ENCODE peak calls at places on chromosomes 7 and 10, in seven cellular contexts. O is substantia nigra, P is kidney, Q is hepatocyte, M is SJSA1, G is GM23338, S is right lobe of liver. Z is an unnamed sample.

GRCh38 chr7:147014596-147014995 is 898.0 kb downstream of the CNTNAP2 start:
- DNase-seq in O (no peak), P (no peak), Q (no peak), M (no peak), G (no peak), S (no peak), Z (no peak)

GRCh38 chr7:94396044-94396443 is 1.3 kb downstream of the COL1A2 start:
- DNase-seq in O (no peak), P (no peak), Q (peak), M (peak), G (no peak), S (no peak), Z (no peak)

GRCh38 chr10:44966129-44966815 is 6.7 kb downstream of the RASSF4 start:
- DNase-seq in O (no peak), P (no peak), Q (peak), M (peak), G (no peak), S (no peak), Z (no peak)

GRCh38 chr10:89389254-89389653 is 3.2 kb upstream of the IFIT1 start:
- DNase-seq in O (no peak), P (no peak), Q (peak), M (no peak), G (peak), S (no peak), Z (no peak)

GRCh38 chr7:130958846-130959245 is 224.8 kb upstream of the KLF14 start:
- DNase-seq in O (no peak), P (no peak), Q (no peak), M (no peak), G (no peak), S (no peak), Z (no peak)

GRCh38 chr7:139679731-139680594 is 97.8 kb downstream of the HIPK2 start:
- DNase-seq in O (no peak), P (peak), Q (no peak), M (peak), G (no peak), S (peak), Z (no peak)

GRCh38 chr10:114401195-114401741 is 3.0 kb downstream of the AFAP1L2 start:
- DNase-seq in O (no peak), P (peak), Q (no peak), M (no peak), G (no peak), S (no peak), Z (no peak)

GRCh38 chr10:84540022-84540616 is 211.7 kb downstream of the CCSER2 start:
- DNase-seq in O (no peak), P (no peak), Q (no peak), M (peak), G (no peak), S (no peak), Z (no peak)

GRCh38 chr10:3740157-3740871 is 44.7 kb downstream of the KLF6 start:
- DNase-seq in O (no peak), P (no peak), Q (peak), M (peak), G (no peak), S (no peak), Z (peak)

GRCh38 chr10:128095753-128096469 is 30.3 kb downstream of the MKI67 start:
- DNase-seq in O (no peak), P (no peak), Q (no peak), M (no peak), G (no peak), S (no peak), Z (no peak)

GRCh38 chr7:158695726-158696452 is 8.7 kb downstream of the NCAPG2 start:
- DNase-seq in O (no peak), P (no peak), Q (peak), M (peak), G (peak), S (no peak), Z (no peak)

GRCh38 chr10:35635576-35635975 is 6.5 kb downstream of the FZD8 start:
- DNase-seq in O (no peak), P (no peak), Q (peak), M (peak), G (peak), S (no peak), Z (peak)

GRCh38 chr10:30639946-30640786 is 10.6 kb upstream of the LYZL2 start:
- DNase-seq in O (no peak), P (no peak), Q (peak), M (peak), G (peak), S (no peak), Z (peak)

GRCh38 chr10:7667262-7668141 is 736 bp upstream of the ITIH5 start:
- DNase-seq in O (no peak), P (no peak), Q (peak), M (no peak), G (peak), S (no peak), Z (no peak)

GRCh38 chr10:24858244-24858907 is 94.0 kb downstream of the PRTFDC1 start:
- DNase-seq in O (no peak), P (no peak), Q (no peak), M (peak), G (peak), S (no peak), Z (no peak)

GRCh38 chr10:44517635-44518034 is 132.7 kb upstream of the CXCL12 start:
- DNase-seq in O (no peak), P (no peak), Q (no peak), M (no peak), G (peak), S (no peak), Z (no peak)

GRCh38 chr10:86204421-86205045 is 162.1 kb downstream of the GRID1 start:
- DNase-seq in O (no peak), P (no peak), Q (no peak), M (no peak), G (no peak), S (no peak), Z (no peak)

GRCh38 chr10:15084502-15084922 is 4.1 kb downstream of the ACBD7 start:
- DNase-seq in O (no peak), P (no peak), Q (peak), M (peak), G (peak), S (no peak), Z (no peak)

GRCh38 chr7:47357863-47358262 is 224.0 kb downstream of the TNS3 start:
- DNase-seq in O (no peak), P (no peak), Q (no peak), M (no peak), G (no peak), S (no peak), Z (no peak)

GRCh38 chr7:100799037-100799896 is 28.1 kb downstream of the EPHB4 start:
- DNase-seq in O (no peak), P (no peak), Q (peak), M (peak), G (peak), S (no peak), Z (no peak)

GRCh38 chr7:152959610-152960009 is 200.1 kb downstream of the ACTR3B start:
- DNase-seq in O (no peak), P (no peak), Q (no peak), M (no peak), G (peak), S (no peak), Z (no peak)

GRCh38 chr10:15660990-15661389 is 58.7 kb downstream of the ITGA8 start:
- DNase-seq in O (no peak), P (no peak), Q (no peak), M (no peak), G (peak), S (no peak), Z (no peak)

GRCh38 chr7:103695496-103695895 is 249.5 kb upstream of the SLC26A5 start:
- DNase-seq in O (no peak), P (no peak), Q (no peak), M (no peak), G (no peak), S (no peak), Z (no peak)

GRCh38 chr7:150990416-150991186 is at the start of gene NOS3:
- DNase-seq in O (no peak), P (no peak), Q (peak), M (no peak), G (peak), S (peak), Z (no peak)

GRCh38 chr7:150986099-150986512 is 4.7 kb upstream of the NOS3 start:
- DNase-seq in O (peak), P (no peak), Q (peak), M (no peak), G (peak), S (peak), Z (no peak)

GRCh38 chr7:150986556-150986955 is 4.3 kb upstream of the NOS3 start:
- DNase-seq in O (no peak), P (no peak), Q (no peak), M (no peak), G (no peak), S (peak), Z (no peak)

GRCh38 chr7:150989456-150989855 is 1.4 kb upstream of the NOS3 start:
- DNase-seq in O (no peak), P (no peak), Q (no peak), M (no peak), G (no peak), S (peak), Z (no peak)

DNA sequence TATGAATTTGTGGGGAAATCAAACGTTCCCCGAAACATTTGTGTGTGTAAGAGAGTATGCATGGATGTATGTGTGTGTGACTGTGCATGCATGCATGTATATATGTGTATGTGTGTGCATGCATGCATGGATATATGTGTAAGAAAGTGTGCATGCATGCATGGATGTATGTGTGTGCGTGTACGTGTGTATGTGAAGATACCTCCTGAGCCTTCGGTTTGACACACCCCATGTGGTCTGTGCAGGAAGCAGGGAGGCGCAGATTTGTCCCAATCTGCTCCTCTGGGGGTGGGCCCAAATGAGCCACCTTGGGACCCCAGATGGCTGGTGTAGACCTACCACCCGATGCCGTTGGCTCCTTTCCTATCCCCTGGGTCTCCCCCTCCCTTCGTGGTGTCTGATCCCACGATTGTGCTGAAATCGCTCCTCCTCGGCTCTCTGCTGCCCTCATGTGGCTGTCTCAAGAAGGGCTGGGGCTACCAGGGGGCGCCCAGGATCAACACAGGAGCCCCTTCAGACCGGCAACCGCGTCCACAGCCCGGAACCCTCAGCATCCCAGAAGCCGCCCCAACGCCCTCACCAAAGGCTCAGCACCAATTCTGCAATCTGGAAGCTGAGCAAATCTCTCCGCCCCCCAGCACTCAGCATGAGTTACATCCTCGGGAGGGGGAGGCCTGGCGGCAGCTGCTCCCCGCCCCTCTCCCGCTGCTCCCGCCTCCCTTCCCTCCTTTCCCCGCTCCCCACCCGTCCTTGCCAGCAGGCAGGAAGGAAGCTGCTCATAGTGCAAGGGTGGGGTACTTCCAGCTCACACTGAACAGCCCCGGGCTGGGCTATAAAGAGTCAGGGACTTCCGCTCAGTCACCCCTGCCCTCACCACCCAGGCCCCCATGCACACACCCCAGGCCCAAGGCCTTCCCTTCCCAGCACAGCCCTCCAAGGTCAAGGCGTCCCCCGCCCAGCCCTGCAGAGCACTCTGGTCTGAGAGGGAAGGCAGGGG is 2.3 kb upstream of the NOS3 start:
- DNase-seq in O (peak), P (peak), Q (peak), M (peak), G (peak), S (peak), Z (no peak)
- H3K27ac ChIP-seq in O (no peak), P (peak), Q (peak), M (no peak), G (no peak), S (peak), Z (no peak)

DNA sequence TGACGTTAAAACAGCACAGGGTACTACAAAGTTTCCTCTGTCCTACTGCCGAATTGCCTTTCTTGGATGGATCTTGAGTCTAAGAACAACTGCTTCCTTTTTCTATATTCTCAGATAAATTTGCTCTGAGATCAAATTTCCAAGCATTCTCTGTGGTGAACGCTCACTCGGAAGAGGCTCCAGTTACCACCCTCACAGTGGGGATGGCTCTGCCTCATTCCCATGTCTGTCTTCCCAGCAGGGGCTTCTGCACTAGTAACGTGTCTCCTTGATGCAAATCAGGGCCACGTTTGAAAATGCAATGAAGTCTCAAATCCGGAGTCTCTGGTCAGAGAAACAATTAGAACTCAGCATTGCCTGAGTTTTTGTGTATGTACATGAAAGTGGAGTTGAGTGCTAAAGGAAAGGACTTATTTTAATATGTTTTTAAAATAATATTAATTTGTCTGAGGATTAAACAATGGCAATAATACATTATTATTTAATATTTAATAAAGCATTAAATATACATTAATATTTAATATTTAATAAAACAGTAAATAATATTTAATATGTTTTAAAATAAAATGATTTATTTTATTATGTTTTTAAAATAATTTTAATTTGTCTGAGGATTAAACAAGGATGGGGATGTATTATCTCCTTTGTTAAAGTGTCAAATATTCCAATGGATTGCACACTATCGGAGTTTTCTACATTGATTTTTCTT is 61.7 kb downstream of the INHBA start:
- DNase-seq in O (no peak), P (no peak), Q (no peak), M (no peak), G (no peak), S (no peak), Z (no peak)
- H3K27ac ChIP-seq in O (no peak), P (no peak), Q (no peak), M (no peak), G (no peak), S (no peak), Z (no peak)

GRCh38 chr10:74831518-74832120 is 5.2 kb downstream of the KAT6B start:
- DNase-seq in O (no peak), P (no peak), Q (no peak), M (no peak), G (no peak), S (no peak), Z (no peak)
- H3K27ac ChIP-seq in O (no peak), P (no peak), Q (peak), M (no peak), G (no peak), S (no peak), Z (no peak)

DNA sequence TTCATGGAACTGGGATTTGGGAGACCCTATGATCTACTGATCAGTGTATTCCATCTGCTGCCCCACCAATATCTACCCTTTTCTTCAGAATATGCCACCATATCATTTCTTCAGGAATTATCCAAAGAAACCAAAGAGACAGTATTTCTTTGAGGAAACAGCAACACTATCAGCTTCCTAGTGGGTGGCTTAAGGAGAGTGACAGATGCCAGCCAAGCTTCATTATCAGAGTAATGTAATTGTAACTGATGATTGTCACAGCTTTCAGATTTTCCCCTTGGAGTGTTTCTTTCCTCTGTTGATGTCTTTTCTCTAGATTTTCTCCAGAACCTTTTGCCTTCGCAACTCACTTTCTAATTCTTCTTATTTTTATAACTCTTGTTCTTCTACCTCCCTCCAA is 934.4 kb upstream of the LRRN3 start:
- DNase-seq in O (no peak), P (no peak), Q (no peak), M (no peak), G (no peak), S (no peak), Z (no peak)
- H3K27ac ChIP-seq in O (no peak), P (no peak), Q (no peak), M (no peak), G (no peak), S (no peak), Z (no peak)

DNA sequence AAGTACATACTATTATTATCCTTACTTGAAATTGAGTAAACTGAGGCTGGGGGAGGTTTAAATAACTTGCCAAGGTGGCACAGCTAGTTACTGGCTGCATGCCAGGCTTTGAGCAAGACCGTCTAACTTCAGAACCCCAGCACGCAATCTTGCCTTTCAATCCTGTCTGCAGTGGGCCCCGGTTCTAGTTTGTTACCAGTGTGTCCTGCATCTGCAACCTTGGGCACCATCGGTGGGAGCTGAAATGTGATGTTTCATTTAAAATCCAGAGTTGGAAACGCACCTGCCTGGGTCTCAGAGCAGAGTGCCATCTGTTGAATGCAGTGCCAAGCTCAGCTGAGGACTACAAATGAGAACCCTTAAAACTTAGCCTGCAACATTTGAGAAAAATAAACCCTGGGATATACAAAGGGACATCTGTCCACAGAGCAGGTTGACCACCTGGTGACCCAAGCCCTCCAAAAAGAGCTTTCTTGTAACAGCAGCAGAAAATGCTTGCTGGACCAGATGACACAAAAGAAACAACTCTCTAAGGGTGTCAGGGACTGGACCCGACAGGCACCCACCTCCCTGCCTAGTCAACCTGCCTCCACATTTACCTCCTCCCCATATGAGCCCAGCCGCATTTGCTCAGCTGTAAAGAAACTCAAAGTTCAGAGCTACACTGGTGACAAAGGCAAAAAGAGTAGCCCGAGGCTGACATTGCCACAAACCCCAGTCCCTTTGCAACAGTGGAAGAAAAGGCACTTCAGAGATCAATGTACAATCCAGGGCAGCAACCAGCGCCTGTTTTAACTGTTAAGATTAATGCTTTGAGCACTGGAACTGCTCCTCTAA is 1.7 kb downstream of the SH3PXD2A start:
- DNase-seq in O (no peak), P (no peak), Q (no peak), M (no peak), G (no peak), S (no peak), Z (no peak)
- H3K27ac ChIP-seq in O (peak), P (no peak), Q (peak), M (no peak), G (no peak), S (no peak), Z (peak)

GRCh38 chr10:117004627-117005453 is at the start of gene SHTN1:
- DNase-seq in O (peak), P (peak), Q (peak), M (peak), G (peak), S (peak), Z (peak)
- H3K27ac ChIP-seq in O (peak), P (peak), Q (peak), M (peak), G (no peak), S (peak), Z (peak)

DNA sequence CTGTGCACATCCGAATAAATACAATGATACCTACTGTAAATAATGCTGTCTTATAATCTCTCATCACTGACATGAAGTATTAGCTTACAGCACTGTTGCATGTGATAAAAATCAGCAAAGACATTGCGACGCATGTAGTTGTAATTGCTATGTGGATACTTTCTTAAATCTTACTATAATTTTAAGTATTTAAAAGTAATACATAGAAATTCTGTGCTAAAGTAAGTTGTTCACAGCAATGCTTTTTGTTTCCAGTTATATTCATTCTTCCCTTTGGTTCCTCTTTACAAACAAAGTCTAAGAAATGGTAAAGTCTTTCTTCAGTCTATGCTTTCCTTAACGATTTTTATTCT is 113.7 kb upstream of the DGKB start:
- DNase-seq in O (no peak), P (no peak), Q (no peak), M (no peak), G (no peak), S (no peak), Z (no peak)
- H3K27ac ChIP-seq in O (no peak), P (no peak), Q (peak), M (no peak), G (no peak), S (no peak), Z (no peak)

GRCh38 chr7:148773344-148773743 is 74.6 kb downstream of the CUL1 start:
- DNase-seq in O (no peak), P (no peak), Q (no peak), M (peak), G (no peak), S (no peak), Z (no peak)
- H3K27ac ChIP-seq in O (no peak), P (no peak), Q (no peak), M (peak), G (no peak), S (no peak), Z (no peak)